ENCODE peak calls at places on chromosome 15, in five cellular contexts. M, I, O, H and J are unnamed samples.
A peak's percentile ranks its signal among the peaks of the same experiment; 100 is the strongest.

GRCh38 chr15:66858423-66859207 is 156.6 kb downstream of the SMAD6 start:
- DNase-seq in M (no peak), O (no peak), H (no peak), I (no peak), J (no peak)

GRCh38 chr15:89068325-89068784 is 19.9 kb upstream of the ABHD2 start:
- DNase-seq in M (peak; percentile 25), I (no peak), O (peak; percentile 98), H (peak; percentile 58), J (peak; percentile 49)

GRCh38 chr15:68402432-68403160 is 29.4 kb downstream of the ITGA11 start:
- DNase-seq in H (no peak), O (no peak), M (no peak), I (peak; percentile 26), J (peak; percentile 27)

GRCh38 chr15:68489426-68489825 is 57.5 kb upstream of the ITGA11 start:
- DNase-seq in M (no peak), H (no peak), O (no peak), I (no peak), J (no peak)

GRCh38 chr15:75830910-75831805 is 12.1 kb upstream of the UBE2Q2 start:
- DNase-seq in H (no peak), I (no peak), O (no peak), M (no peak), J (no peak)

GRCh38 chr15:90165659-90166489 is 35.3 kb upstream of the SEMA4B start:
- DNase-seq in I (peak; percentile 66), M (no peak), H (peak; percentile 74), O (peak; percentile 100), J (peak; percentile 43)

GRCh38 chr15:89003865-89004725 is 84.2 kb upstream of the ABHD2 start:
- DNase-seq in I (no peak), H (peak; percentile 62), O (peak; percentile 73), M (no peak), J (peak; percentile 26)

GRCh38 chr15:48590704-48591103 is 54.8 kb downstream of the FBN1 start:
- DNase-seq in M (no peak), O (no peak), H (no peak), I (no peak), J (no peak)

GRCh38 chr15:31803388-31803884 is 226.9 kb upstream of the CHRNA7 start:
- DNase-seq in M (no peak), H (no peak), I (no peak), O (no peak), J (no peak)

GRCh38 chr15:47570451-47570850 is 146.9 kb upstream of the SEMA6D start:
- DNase-seq in I (no peak), H (no peak), O (no peak), M (no peak), J (no peak)

GRCh38 chr15:68312701-68313204 is 35.2 kb downstream of the FEM1B start:
- DNase-seq in O (peak; percentile 75), H (no peak), I (peak; percentile 27), M (no peak), J (peak; percentile 56)

GRCh38 chr15:87368511-87368910 is 888.0 kb downstream of the NTRK3 start:
- DNase-seq in H (no peak), M (no peak), I (no peak), O (peak; percentile 7), J (no peak)

GRCh38 chr15:88621789-88622604 is 857 bp downstream of the AEN start:
- DNase-seq in H (no peak), O (peak; percentile 67), M (no peak), I (no peak), J (no peak)

GRCh38 chr15:76060098-76060989 is 559 bp downstream of the TMEM266 start:
- DNase-seq in H (no peak), M (no peak), O (no peak), I (no peak), J (no peak)

GRCh38 chr15:47384316-47384715 is 333.0 kb upstream of the SEMA6D start:
- DNase-seq in M (no peak), O (peak; percentile 96), H (peak; percentile 57), I (peak; percentile 40), J (peak; percentile 20)

GRCh38 chr15:28165791-28166190 is 66.7 kb upstream of the OCA2 start:
- DNase-seq in H (no peak), M (no peak), I (no peak), O (no peak), J (no peak)

GRCh38 chr15:47367991-47368390 is 349.3 kb upstream of the SEMA6D start:
- DNase-seq in H (no peak), O (no peak), M (no peak), I (no peak), J (no peak)

GRCh38 chr15:61198722-61199121 is 30.4 kb downstream of the RORA start:
- DNase-seq in I (no peak), H (no peak), O (no peak), M (no peak), J (no peak)

GRCh38 chr15:61197187-61197586 is 31.9 kb downstream of the RORA start:
- DNase-seq in H (no peak), M (no peak), I (no peak), O (no peak), J (no peak)

GRCh38 chr15:61199681-61200080 is 29.4 kb downstream of the RORA start:
- DNase-seq in H (no peak), M (no peak), I (no peak), O (no peak), J (no peak)

GRCh38 chr15:61201322-61201721 is 27.8 kb downstream of the RORA start:
- DNase-seq in I (no peak), M (no peak), O (no peak), H (no peak), J (no peak)

DNA sequence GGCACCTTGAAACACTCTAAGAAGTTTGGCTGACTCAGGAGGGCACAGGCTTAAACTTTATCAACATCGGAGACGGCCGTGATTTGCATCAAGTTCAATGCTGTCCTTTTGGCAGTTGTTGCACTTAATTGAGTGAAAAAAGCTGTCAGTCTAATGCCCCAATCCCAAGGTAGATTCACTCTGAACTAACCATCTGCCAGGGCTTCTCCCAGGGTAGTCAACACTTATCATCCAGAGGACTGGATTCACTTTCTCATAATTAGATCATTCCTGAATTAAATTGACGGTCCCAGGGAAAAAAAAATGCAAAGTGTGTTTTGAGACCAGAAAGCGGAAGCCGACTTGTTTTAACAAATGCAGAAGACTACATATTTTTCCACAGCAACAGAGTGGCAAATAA is 28.5 kb downstream of the RORA start:
- DNase-seq in I (no peak), O (no peak), H (no peak), M (no peak), J (no peak)
- H3K4me1 ChIP-seq in I (peaks cover 2% of the 10 kb centered on the region), O (no peaks in the 10 kb centered on the region), H (peaks cover 3% of the 10 kb centered on the region), M (no peaks in the 10 kb centered on the region), J (no peaks in the 10 kb centered on the region)

DNA sequence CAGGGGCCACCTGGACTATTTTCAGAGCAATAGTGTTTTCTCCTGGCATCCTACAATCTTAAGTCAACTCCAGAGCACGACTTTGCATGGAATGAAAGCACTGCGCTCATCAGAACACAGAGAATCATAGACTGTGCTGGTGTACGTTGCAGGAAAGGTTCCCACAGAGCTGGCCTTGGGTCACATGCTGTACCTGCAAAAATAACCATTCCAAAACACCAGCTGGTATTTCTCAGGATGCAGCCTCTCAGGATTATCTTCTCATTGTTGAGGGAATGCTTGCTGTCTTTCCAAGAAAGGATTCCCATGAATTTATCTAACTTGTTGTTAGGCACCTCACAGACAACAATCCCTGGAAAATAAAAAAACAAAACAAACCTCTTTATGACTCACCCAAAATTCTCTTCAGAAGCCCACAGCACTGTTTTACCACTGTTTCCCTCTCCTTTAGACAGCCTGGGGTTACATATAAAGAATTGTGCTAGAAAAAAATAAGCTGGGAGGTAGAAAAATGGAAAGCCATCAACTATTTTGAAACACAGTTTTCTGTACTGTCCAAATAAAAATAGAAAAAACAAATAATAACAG is 131.7 kb downstream of the ATP8B4 start:
- DNase-seq in I (no peak), H (no peak), O (peak; percentile 20), M (no peak), J (no peak)
- H3K27ac ChIP-seq in I (no peak overlapping the region), H (peak overlapping the region; percentile 5), O (peak overlapping the region; percentile 67), M (no peak overlapping the region), J (peak overlapping the region; percentile 74)

GRCh38 chr15:65087873-65088642 is 11.5 kb downstream of the KBTBD13 start:
- DNase-seq in H (peak; percentile 89), M (peak; percentile 33), O (no peak), I (no peak), J (peak; percentile 88)
- TF ChIP-seq POLR2A in H (no peak), M (no peak), O (no peak), I (no peak), J (peak; percentile 7)

GRCh38 chr15:40097968-40098476 is 10.7 kb downstream of the BMF start:
- DNase-seq in H (peak; percentile 68), I (no peak), M (no peak), O (no peak), J (peak; percentile 29)

GRCh38 chr15:40094156-40094555 is 14.5 kb downstream of the BMF start:
- DNase-seq in H (no peak), O (no peak), I (peak; percentile 33), M (no peak), J (peak; percentile 14)

GRCh38 chr15:40097096-40097967 is 11.3 kb downstream of the BMF start:
- DNase-seq in O (no peak), H (no peak), I (no peak), M (no peak), J (no peak)

GRCh38 chr15:40095381-40096093 is 13.1 kb downstream of the BMF start:
- DNase-seq in M (no peak), I (no peak), O (no peak), H (no peak), J (no peak)

DNA sequence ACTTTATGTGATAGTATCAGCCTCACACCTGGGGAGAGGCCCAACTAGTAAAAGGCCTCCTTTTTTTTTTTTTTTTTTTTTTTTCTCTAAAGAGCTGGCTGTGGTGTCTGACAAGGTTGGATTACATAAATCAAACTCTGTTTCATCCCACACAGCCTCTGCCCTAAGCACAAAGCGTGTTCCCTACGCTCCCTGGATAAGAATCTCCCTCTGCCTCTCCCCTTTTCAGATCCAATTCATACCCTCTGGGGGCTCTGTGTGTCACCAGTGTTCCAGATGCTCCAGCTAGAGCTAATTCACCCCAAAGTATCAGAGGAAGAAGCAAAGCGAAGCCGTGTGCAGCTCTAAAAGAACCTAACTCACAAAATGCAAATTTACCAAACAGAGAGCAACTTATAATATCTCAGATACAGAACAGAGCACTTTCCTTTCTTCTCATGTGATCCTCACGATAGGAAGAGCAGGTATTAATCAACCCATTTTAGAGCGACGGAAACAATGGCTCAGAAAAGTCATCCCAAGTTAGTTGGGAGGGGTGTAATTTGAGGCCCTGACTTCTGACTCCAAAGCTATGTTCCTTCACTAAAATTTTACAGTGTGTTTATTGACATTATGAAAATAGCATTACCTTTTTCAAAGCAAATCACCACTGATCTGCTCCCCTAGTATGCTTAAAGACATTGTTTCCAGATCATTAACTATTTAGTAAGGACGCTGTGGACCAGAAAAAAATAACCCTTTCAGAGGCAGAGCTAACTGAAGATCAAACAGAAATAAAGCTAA is 12.4 kb downstream of the BMF start:
- DNase-seq in I (no peak), M (no peak), O (no peak), H (no peak), J (no peak)
- H3K4me1 ChIP-seq in I (peaks cover 50% of the 10 kb centered on the region), M (no peaks in the 10 kb centered on the region), O (peaks cover 64% of the 10 kb centered on the region), H (peaks cover 43% of the 10 kb centered on the region), J (peaks cover 26% of the 10 kb centered on the region)